ENCODE peak calls at places on chromosomes 1 and 21, in four cellular contexts. One of them, this sample, is unnamed.

GRCh38 chr1:51331206-51332100 is 1.1 kb upstream of the TTC39A start:
- DNase-seq in naive thymus-derived CD8-positive, alpha-beta T cell: no peak
- DNase-seq in psoas muscle: no peak
- DNase-seq in activated T-helper 1 cell treated with anti-CD3 and anti-CD28 coated beads, Interleukin-2, amount 50 U/mL, for 16 hours: no peak
- DNase-seq in this sample: no peak

GRCh38 chr1:8879348-8880067 is 1.0 kb upstream of the ENO1 start:
- DNase-seq in naive thymus-derived CD8-positive, alpha-beta T cell: no peak
- DNase-seq in psoas muscle: no peak
- DNase-seq in activated T-helper 1 cell treated with anti-CD3 and anti-CD28 coated beads, Interleukin-2, amount 50 U/mL, for 16 hours: no peak
- DNase-seq in this sample: no peak

GRCh38 chr1:204087893-204088528 is 15.1 kb downstream of the SOX13 start:
- DNase-seq in naive thymus-derived CD8-positive, alpha-beta T cell: no peak
- DNase-seq in psoas muscle: peak
- DNase-seq in activated T-helper 1 cell treated with anti-CD3 and anti-CD28 coated beads, Interleukin-2, amount 50 U/mL, for 16 hours: no peak
- DNase-seq in this sample: no peak

GRCh38 chr21:43733529-43734071 is 14.7 kb downstream of the PDXK start:
- DNase-seq in naive thymus-derived CD8-positive, alpha-beta T cell: no peak
- DNase-seq in psoas muscle: no peak
- DNase-seq in activated T-helper 1 cell treated with anti-CD3 and anti-CD28 coated beads, Interleukin-2, amount 50 U/mL, for 16 hours: no peak
- DNase-seq in this sample: no peak

GRCh38 chr1:27044613-27045091 is 32.0 kb upstream of the TENT5B start:
- DNase-seq in naive thymus-derived CD8-positive, alpha-beta T cell: peak
- DNase-seq in psoas muscle: peak
- DNase-seq in activated T-helper 1 cell treated with anti-CD3 and anti-CD28 coated beads, Interleukin-2, amount 50 U/mL, for 16 hours: peak
- DNase-seq in this sample: peak

GRCh38 chr1:196557797-196558196 is 50.4 kb downstream of the KCNT2 start:
- DNase-seq in naive thymus-derived CD8-positive, alpha-beta T cell: no peak
- DNase-seq in psoas muscle: no peak
- DNase-seq in activated T-helper 1 cell treated with anti-CD3 and anti-CD28 coated beads, Interleukin-2, amount 50 U/mL, for 16 hours: no peak
- DNase-seq in this sample: no peak

GRCh38 chr1:12604114-12604874 is 13.7 kb downstream of the DHRS3 start:
- DNase-seq in naive thymus-derived CD8-positive, alpha-beta T cell: peak
- DNase-seq in psoas muscle: no peak
- DNase-seq in activated T-helper 1 cell treated with anti-CD3 and anti-CD28 coated beads, Interleukin-2, amount 50 U/mL, for 16 hours: peak
- DNase-seq in this sample: peak

GRCh38 chr1:95113684-95114083 is 3.5 kb upstream of the TLCD4 start:
- DNase-seq in naive thymus-derived CD8-positive, alpha-beta T cell: no peak
- DNase-seq in psoas muscle: no peak
- DNase-seq in activated T-helper 1 cell treated with anti-CD3 and anti-CD28 coated beads, Interleukin-2, amount 50 U/mL, for 16 hours: no peak
- DNase-seq in this sample: no peak

GRCh38 chr1:169514566-169515270 is 29.0 kb upstream of the SLC19A2 start:
- DNase-seq in naive thymus-derived CD8-positive, alpha-beta T cell: no peak
- DNase-seq in psoas muscle: no peak
- DNase-seq in activated T-helper 1 cell treated with anti-CD3 and anti-CD28 coated beads, Interleukin-2, amount 50 U/mL, for 16 hours: no peak
- DNase-seq in this sample: no peak

GRCh38 chr1:1390675-1391074 is 8.5 kb downstream of the CCNL2 start:
- DNase-seq in naive thymus-derived CD8-positive, alpha-beta T cell: no peak
- DNase-seq in psoas muscle: no peak
- DNase-seq in activated T-helper 1 cell treated with anti-CD3 and anti-CD28 coated beads, Interleukin-2, amount 50 U/mL, for 16 hours: no peak
- DNase-seq in this sample: no peak

GRCh38 chr21:26177741-26178452 is 7.3 kb upstream of the APP start:
- DNase-seq in naive thymus-derived CD8-positive, alpha-beta T cell: no peak
- DNase-seq in psoas muscle: no peak
- DNase-seq in activated T-helper 1 cell treated with anti-CD3 and anti-CD28 coated beads, Interleukin-2, amount 50 U/mL, for 16 hours: no peak
- DNase-seq in this sample: no peak

GRCh38 chr1:221025391-221026355 is 146.4 kb downstream of the HLX start:
- DNase-seq in naive thymus-derived CD8-positive, alpha-beta T cell: no peak
- DNase-seq in psoas muscle: no peak
- DNase-seq in activated T-helper 1 cell treated with anti-CD3 and anti-CD28 coated beads, Interleukin-2, amount 50 U/mL, for 16 hours: no peak
- DNase-seq in this sample: no peak

GRCh38 chr1:5826601-5827000 is 165.6 kb downstream of the NPHP4 start:
- DNase-seq in naive thymus-derived CD8-positive, alpha-beta T cell: no peak
- DNase-seq in psoas muscle: no peak
- DNase-seq in activated T-helper 1 cell treated with anti-CD3 and anti-CD28 coated beads, Interleukin-2, amount 50 U/mL, for 16 hours: no peak
- DNase-seq in this sample: no peak

GRCh38 chr1:192974701-192975100 is 84.5 kb downstream of the UCHL5 start:
- DNase-seq in naive thymus-derived CD8-positive, alpha-beta T cell: no peak
- DNase-seq in psoas muscle: no peak
- DNase-seq in activated T-helper 1 cell treated with anti-CD3 and anti-CD28 coated beads, Interleukin-2, amount 50 U/mL, for 16 hours: no peak
- DNase-seq in this sample: no peak

GRCh38 chr1:234065794-234066447 is 161.4 kb downstream of the SLC35F3 start:
- DNase-seq in naive thymus-derived CD8-positive, alpha-beta T cell: peak
- DNase-seq in psoas muscle: peak
- DNase-seq in activated T-helper 1 cell treated with anti-CD3 and anti-CD28 coated beads, Interleukin-2, amount 50 U/mL, for 16 hours: peak
- DNase-seq in this sample: peak

GRCh38 chr1:3440282-3440681 is 14.2 kb upstream of the ARHGEF16 start:
- DNase-seq in naive thymus-derived CD8-positive, alpha-beta T cell: no peak
- DNase-seq in psoas muscle: peak
- DNase-seq in activated T-helper 1 cell treated with anti-CD3 and anti-CD28 coated beads, Interleukin-2, amount 50 U/mL, for 16 hours: no peak
- DNase-seq in this sample: no peak

GRCh38 chr1:15723631-15724246 is 12.3 kb upstream of the SLC25A34 start:
- DNase-seq in naive thymus-derived CD8-positive, alpha-beta T cell: no peak
- DNase-seq in psoas muscle: no peak
- DNase-seq in activated T-helper 1 cell treated with anti-CD3 and anti-CD28 coated beads, Interleukin-2, amount 50 U/mL, for 16 hours: no peak
- DNase-seq in this sample: no peak

GRCh38 chr21:28754127-28754611 is 238.5 kb downstream of the LTN1 start:
- DNase-seq in naive thymus-derived CD8-positive, alpha-beta T cell: no peak
- DNase-seq in psoas muscle: no peak
- DNase-seq in activated T-helper 1 cell treated with anti-CD3 and anti-CD28 coated beads, Interleukin-2, amount 50 U/mL, for 16 hours: no peak
- DNase-seq in this sample: no peak

GRCh38 chr1:33893147-33893830 is 29.4 kb downstream of the HMGB4 start:
- DNase-seq in naive thymus-derived CD8-positive, alpha-beta T cell: no peak
- DNase-seq in psoas muscle: no peak
- DNase-seq in activated T-helper 1 cell treated with anti-CD3 and anti-CD28 coated beads, Interleukin-2, amount 50 U/mL, for 16 hours: no peak
- DNase-seq in this sample: no peak

GRCh38 chr1:225909477-225909876 is 14.6 kb downstream of the PYCR2 start:
- DNase-seq in naive thymus-derived CD8-positive, alpha-beta T cell: no peak
- DNase-seq in psoas muscle: no peak
- DNase-seq in activated T-helper 1 cell treated with anti-CD3 and anti-CD28 coated beads, Interleukin-2, amount 50 U/mL, for 16 hours: no peak
- DNase-seq in this sample: no peak

GRCh38 chr1:230713915-230714764 is at the start of gene AGT:
- DNase-seq in naive thymus-derived CD8-positive, alpha-beta T cell: no peak
- DNase-seq in psoas muscle: peak
- DNase-seq in activated T-helper 1 cell treated with anti-CD3 and anti-CD28 coated beads, Interleukin-2, amount 50 U/mL, for 16 hours: no peak
- DNase-seq in this sample: no peak

GRCh38 chr1:228998179-228998578 is 262.9 kb downstream of the RHOU start:
- DNase-seq in naive thymus-derived CD8-positive, alpha-beta T cell: no peak
- DNase-seq in psoas muscle: no peak
- DNase-seq in activated T-helper 1 cell treated with anti-CD3 and anti-CD28 coated beads, Interleukin-2, amount 50 U/mL, for 16 hours: no peak
- DNase-seq in this sample: no peak

GRCh38 chr1:8560035-8560434 is 242.1 kb downstream of the SLC45A1 start:
- DNase-seq in naive thymus-derived CD8-positive, alpha-beta T cell: no peak
- DNase-seq in psoas muscle: no peak
- DNase-seq in activated T-helper 1 cell treated with anti-CD3 and anti-CD28 coated beads, Interleukin-2, amount 50 U/mL, for 16 hours: no peak
- DNase-seq in this sample: no peak

GRCh38 chr1:27659497-27660299 is 12.3 kb downstream of the IFI6 start:
- DNase-seq in naive thymus-derived CD8-positive, alpha-beta T cell: peak
- DNase-seq in psoas muscle: peak
- DNase-seq in activated T-helper 1 cell treated with anti-CD3 and anti-CD28 coated beads, Interleukin-2, amount 50 U/mL, for 16 hours: peak
- DNase-seq in this sample: peak

GRCh38 chr1:91020967-91021685 is 709 bp downstream of the ZNF644 start:
- DNase-seq in naive thymus-derived CD8-positive, alpha-beta T cell: peak
- DNase-seq in psoas muscle: peak
- DNase-seq in activated T-helper 1 cell treated with anti-CD3 and anti-CD28 coated beads, Interleukin-2, amount 50 U/mL, for 16 hours: peak
- DNase-seq in this sample: no peak

GRCh38 chr21:34037446-34037845 is 35.9 kb upstream of the MRPS6 start:
- DNase-seq in naive thymus-derived CD8-positive, alpha-beta T cell: no peak
- DNase-seq in psoas muscle: no peak
- DNase-seq in activated T-helper 1 cell treated with anti-CD3 and anti-CD28 coated beads, Interleukin-2, amount 50 U/mL, for 16 hours: no peak
- DNase-seq in this sample: no peak

GRCh38 chr1:24925082-24925779 is 4.8 kb downstream of the RUNX3 start:
- DNase-seq in naive thymus-derived CD8-positive, alpha-beta T cell: peak
- DNase-seq in psoas muscle: no peak
- DNase-seq in activated T-helper 1 cell treated with anti-CD3 and anti-CD28 coated beads, Interleukin-2, amount 50 U/mL, for 16 hours: peak
- DNase-seq in this sample: peak

GRCh38 chr1:233393926-233394680 is 66.6 kb downstream of the MAP3K21 start:
- DNase-seq in naive thymus-derived CD8-positive, alpha-beta T cell: no peak
- DNase-seq in psoas muscle: no peak
- DNase-seq in activated T-helper 1 cell treated with anti-CD3 and anti-CD28 coated beads, Interleukin-2, amount 50 U/mL, for 16 hours: no peak
- DNase-seq in this sample: no peak

GRCh38 chr1:161506336-161507223 is 1.3 kb downstream of the FCGR2A start:
- DNase-seq in naive thymus-derived CD8-positive, alpha-beta T cell: no peak
- DNase-seq in psoas muscle: no peak
- DNase-seq in activated T-helper 1 cell treated with anti-CD3 and anti-CD28 coated beads, Interleukin-2, amount 50 U/mL, for 16 hours: no peak
- DNase-seq in this sample: no peak

GRCh38 chr1:221991221-221991620 is 249.3 kb upstream of the DUSP10 start:
- DNase-seq in naive thymus-derived CD8-positive, alpha-beta T cell: no peak
- DNase-seq in psoas muscle: no peak
- DNase-seq in activated T-helper 1 cell treated with anti-CD3 and anti-CD28 coated beads, Interleukin-2, amount 50 U/mL, for 16 hours: no peak
- DNase-seq in this sample: no peak

GRCh38 chr1:84434756-84435142 is 36.5 kb downstream of the DNASE2B start:
- DNase-seq in naive thymus-derived CD8-positive, alpha-beta T cell: no peak
- DNase-seq in psoas muscle: no peak
- DNase-seq in activated T-helper 1 cell treated with anti-CD3 and anti-CD28 coated beads, Interleukin-2, amount 50 U/mL, for 16 hours: no peak
- DNase-seq in this sample: no peak

GRCh38 chr1:110216844-110217444 is 6.8 kb downstream of the KCNC4 start:
- DNase-seq in naive thymus-derived CD8-positive, alpha-beta T cell: no peak
- DNase-seq in psoas muscle: no peak
- DNase-seq in activated T-helper 1 cell treated with anti-CD3 and anti-CD28 coated beads, Interleukin-2, amount 50 U/mL, for 16 hours: no peak
- DNase-seq in this sample: no peak

GRCh38 chr1:113178106-113178505 is 105.1 kb downstream of the LRIG2 start:
- DNase-seq in naive thymus-derived CD8-positive, alpha-beta T cell: no peak
- DNase-seq in psoas muscle: no peak
- DNase-seq in activated T-helper 1 cell treated with anti-CD3 and anti-CD28 coated beads, Interleukin-2, amount 50 U/mL, for 16 hours: no peak
- DNase-seq in this sample: no peak

GRCh38 chr21:18191139-18191538 is 53.5 kb upstream of the CHODL start:
- DNase-seq in naive thymus-derived CD8-positive, alpha-beta T cell: no peak
- DNase-seq in psoas muscle: no peak
- DNase-seq in activated T-helper 1 cell treated with anti-CD3 and anti-CD28 coated beads, Interleukin-2, amount 50 U/mL, for 16 hours: no peak
- DNase-seq in this sample: no peak

GRCh38 chr1:245290836-245291235 is 136.1 kb downstream of the KIF26B start:
- DNase-seq in naive thymus-derived CD8-positive, alpha-beta T cell: no peak
- DNase-seq in psoas muscle: no peak
- DNase-seq in activated T-helper 1 cell treated with anti-CD3 and anti-CD28 coated beads, Interleukin-2, amount 50 U/mL, for 16 hours: no peak
- DNase-seq in this sample: no peak

GRCh38 chr1:5982868-5983267 is 9.4 kb downstream of the NPHP4 start:
- DNase-seq in naive thymus-derived CD8-positive, alpha-beta T cell: no peak
- DNase-seq in psoas muscle: no peak
- DNase-seq in activated T-helper 1 cell treated with anti-CD3 and anti-CD28 coated beads, Interleukin-2, amount 50 U/mL, for 16 hours: no peak
- DNase-seq in this sample: no peak